ENCODE peak calls at places on chromosomes 4 and X, in ten cellular contexts. One of them, this sample, is unnamed.

GRCh38 chrX:19907794-19908193 is 20.4 kb upstream of the SH3KBP1 start:
- DNase-seq in osteocyte: no peak
- DNase-seq in brain microvascular endothelial cell: no peak
- DNase-seq in fibroblast of lung: no peak
- DNase-seq in NB4: no peak
- DNase-seq in AG10803: no peak
- DNase-seq in IMR-90: no peak
- DNase-seq in glutamatergic neuron: no peak
- DNase-seq in hepatocyte: no peak
- DNase-seq in K562: no peak
- DNase-seq in this sample: no peak

GRCh38 chr4:41853973-41854372 is 81.3 kb upstream of the TMEM33 start:
- DNase-seq in hepatocyte: no peak
- DNase-seq in fibroblast of lung: no peak
- DNase-seq in osteocyte: no peak
- DNase-seq in IMR-90: no peak
- DNase-seq in brain microvascular endothelial cell: no peak
- DNase-seq in NB4: peak; percentile 43
- DNase-seq in glutamatergic neuron: no peak
- DNase-seq in K562: no peak
- DNase-seq in AG10803: no peak
- DNase-seq in this sample: no peak

GRCh38 chrX:129779747-129780146 is at the start of gene SASH3:
- DNase-seq in K562: no peak
- DNase-seq in NB4: peak; percentile 90
- DNase-seq in AG10803: no peak
- DNase-seq in fibroblast of lung: no peak
- DNase-seq in brain microvascular endothelial cell: no peak
- DNase-seq in IMR-90: no peak
- DNase-seq in hepatocyte: no peak
- DNase-seq in osteocyte: no peak
- DNase-seq in glutamatergic neuron: no peak
- DNase-seq in this sample: no peak

GRCh38 chr4:152503606-152504290 is 32.1 kb downstream of the FBXW7 start:
- DNase-seq in IMR-90: peak; percentile 6
- DNase-seq in hepatocyte: no peak
- DNase-seq in K562: no peak
- DNase-seq in AG10803: no peak
- DNase-seq in brain microvascular endothelial cell: no peak
- DNase-seq in osteocyte: no peak
- DNase-seq in fibroblast of lung: no peak
- DNase-seq in NB4: no peak
- DNase-seq in glutamatergic neuron: no peak
- DNase-seq in this sample: no peak

GRCh38 chr4:95428216-95429085 is 120.3 kb downstream of the UNC5C start:
- DNase-seq in glutamatergic neuron: no peak
- DNase-seq in fibroblast of lung: peak; percentile 9
- DNase-seq in IMR-90: no peak
- DNase-seq in brain microvascular endothelial cell: no peak
- DNase-seq in K562: no peak
- DNase-seq in NB4: no peak
- DNase-seq in hepatocyte: no peak
- DNase-seq in AG10803: no peak
- DNase-seq in osteocyte: no peak
- DNase-seq in this sample: no peak

GRCh38 chrX:132623307-132623706 is 134.5 kb upstream of the MBNL3 start:
- DNase-seq in fibroblast of lung: no peak
- DNase-seq in brain microvascular endothelial cell: no peak
- DNase-seq in NB4: no peak
- DNase-seq in hepatocyte: no peak
- DNase-seq in K562: no peak
- DNase-seq in osteocyte: no peak
- DNase-seq in IMR-90: no peak
- DNase-seq in glutamatergic neuron: no peak
- DNase-seq in AG10803: no peak
- DNase-seq in this sample: no peak

GRCh38 chr4:186904104-186904503 is 180.4 kb upstream of the FAT1 start:
- DNase-seq in osteocyte: no peak
- DNase-seq in hepatocyte: peak; percentile 16
- DNase-seq in glutamatergic neuron: no peak
- DNase-seq in NB4: no peak
- DNase-seq in IMR-90: peak; percentile 95
- DNase-seq in fibroblast of lung: peak; percentile 80
- DNase-seq in K562: no peak
- DNase-seq in AG10803: peak; percentile 88
- DNase-seq in brain microvascular endothelial cell: peak; percentile 77
- DNase-seq in this sample: peak; percentile 34

GRCh38 chrX:129695937-129696336 is 41.2 kb upstream of the APLN start:
- DNase-seq in NB4: no peak
- DNase-seq in K562: no peak
- DNase-seq in brain microvascular endothelial cell: no peak
- DNase-seq in hepatocyte: no peak
- DNase-seq in AG10803: no peak
- DNase-seq in fibroblast of lung: no peak
- DNase-seq in glutamatergic neuron: no peak
- DNase-seq in IMR-90: no peak
- DNase-seq in osteocyte: peak; percentile 44
- DNase-seq in this sample: no peak

GRCh38 chrX:21683910-21684309 is 25.8 kb upstream of the KLHL34 start:
- DNase-seq in glutamatergic neuron: no peak
- DNase-seq in AG10803: peak; percentile 73
- DNase-seq in fibroblast of lung: peak; percentile 87
- DNase-seq in K562: no peak
- DNase-seq in osteocyte: no peak
- DNase-seq in hepatocyte: no peak
- DNase-seq in brain microvascular endothelial cell: no peak
- DNase-seq in NB4: no peak
- DNase-seq in IMR-90: peak; percentile 74
- DNase-seq in this sample: no peak

DNA sequence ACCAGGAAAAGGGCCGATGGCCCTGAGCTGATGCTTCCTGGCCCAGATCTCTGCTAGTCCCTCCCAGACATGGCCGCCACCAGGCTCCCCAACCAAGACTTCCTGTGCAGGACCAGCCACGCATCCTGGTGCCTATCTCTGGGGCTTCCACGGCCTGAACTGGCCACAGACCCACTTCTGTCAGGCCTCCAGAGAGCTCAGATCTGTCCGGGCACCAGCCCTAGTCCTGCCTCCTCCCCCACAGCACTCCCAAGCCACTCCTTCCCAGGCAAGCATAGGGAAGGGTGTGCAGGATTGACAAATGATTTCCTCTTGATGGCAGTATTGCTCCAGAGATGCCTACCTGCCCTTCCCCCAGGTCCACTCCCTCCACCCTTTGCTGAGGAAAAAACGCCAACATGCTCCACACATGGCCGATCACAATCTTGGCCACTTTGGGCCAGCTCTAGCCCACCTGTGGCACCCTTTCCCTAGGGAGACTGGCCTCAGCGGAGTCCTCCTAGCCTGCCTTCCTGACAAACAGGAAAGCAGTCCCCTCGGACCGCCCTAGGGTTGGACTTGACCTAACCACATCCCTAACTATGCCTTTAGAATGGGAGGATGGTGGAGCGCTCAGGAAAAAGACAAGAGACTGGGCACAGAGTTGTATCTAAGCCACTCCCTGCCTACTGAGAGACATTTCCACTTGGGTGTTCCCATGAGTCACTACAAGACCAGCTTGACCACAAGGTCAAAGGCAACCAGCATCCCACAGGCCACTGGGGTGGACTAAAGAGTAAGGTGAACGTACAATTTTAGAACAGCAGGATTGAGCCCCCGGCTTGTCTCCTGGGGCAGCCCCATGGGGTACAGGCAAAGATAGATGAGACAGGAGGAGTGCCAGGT is 277.5 kb upstream of the AGTR2 start:
- DNase-seq in osteocyte: peak; percentile 74
- DNase-seq in AG10803: no peak
- DNase-seq in fibroblast of lung: peak; percentile 4
- DNase-seq in brain microvascular endothelial cell: peak; percentile 28
- DNase-seq in IMR-90: peak; percentile 54
- DNase-seq in hepatocyte: no peak
- DNase-seq in K562: peak; percentile 46
- DNase-seq in NB4: peak; percentile 52
- DNase-seq in glutamatergic neuron: peak; percentile 20
- DNase-seq in this sample: peak; percentile 36
- TF ChIP-seq CTCF in osteocyte: no peak
- TF ChIP-seq CTCF in AG10803: no peak
- TF ChIP-seq CTCF in fibroblast of lung: no peak
- TF ChIP-seq CTCF in brain microvascular endothelial cell: peak; percentile 12
- TF ChIP-seq CTCF in IMR-90: peak; percentile 53
- TF ChIP-seq CTCF in hepatocyte: no peak
- TF ChIP-seq CTCF in K562: peak; percentile 64
- TF ChIP-seq CTCF in NB4: no peak
- TF ChIP-seq CTCF in glutamatergic neuron: no peak
- TF ChIP-seq CTCF in this sample: peak; percentile 24

GRCh38 chrX:134603806-134604700 is 54.2 kb downstream of the PLAC1 start:
- DNase-seq in NB4: no peak
- DNase-seq in brain microvascular endothelial cell: peak; percentile 75
- DNase-seq in hepatocyte: no peak
- DNase-seq in fibroblast of lung: peak; percentile 93
- DNase-seq in IMR-90: peak; percentile 90
- DNase-seq in osteocyte: no peak
- DNase-seq in glutamatergic neuron: no peak
- DNase-seq in K562: no peak
- DNase-seq in AG10803: peak; percentile 96
- DNase-seq in this sample: peak; percentile 81

GRCh38 chrX:134602410-134602809 is 55.9 kb downstream of the PLAC1 start:
- DNase-seq in hepatocyte: no peak
- DNase-seq in glutamatergic neuron: no peak
- DNase-seq in brain microvascular endothelial cell: no peak
- DNase-seq in IMR-90: no peak
- DNase-seq in AG10803: no peak
- DNase-seq in K562: no peak
- DNase-seq in osteocyte: no peak
- DNase-seq in fibroblast of lung: no peak
- DNase-seq in NB4: no peak
- DNase-seq in this sample: no peak

GRCh38 chrX:134607523-134607922 is 50.7 kb downstream of the PLAC1 start:
- DNase-seq in AG10803: peak; percentile 36
- DNase-seq in osteocyte: no peak
- DNase-seq in glutamatergic neuron: no peak
- DNase-seq in fibroblast of lung: peak; percentile 59
- DNase-seq in NB4: no peak
- DNase-seq in hepatocyte: no peak
- DNase-seq in K562: no peak
- DNase-seq in brain microvascular endothelial cell: no peak
- DNase-seq in IMR-90: no peak
- DNase-seq in this sample: no peak

GRCh38 chrX:134604701-134605271 is 53.5 kb downstream of the PLAC1 start:
- DNase-seq in glutamatergic neuron: no peak
- DNase-seq in osteocyte: no peak
- DNase-seq in IMR-90: peak; percentile 42
- DNase-seq in NB4: no peak
- DNase-seq in hepatocyte: peak; percentile 27
- DNase-seq in AG10803: peak; percentile 47
- DNase-seq in fibroblast of lung: peak; percentile 61
- DNase-seq in brain microvascular endothelial cell: no peak
- DNase-seq in K562: no peak
- DNase-seq in this sample: no peak

DNA sequence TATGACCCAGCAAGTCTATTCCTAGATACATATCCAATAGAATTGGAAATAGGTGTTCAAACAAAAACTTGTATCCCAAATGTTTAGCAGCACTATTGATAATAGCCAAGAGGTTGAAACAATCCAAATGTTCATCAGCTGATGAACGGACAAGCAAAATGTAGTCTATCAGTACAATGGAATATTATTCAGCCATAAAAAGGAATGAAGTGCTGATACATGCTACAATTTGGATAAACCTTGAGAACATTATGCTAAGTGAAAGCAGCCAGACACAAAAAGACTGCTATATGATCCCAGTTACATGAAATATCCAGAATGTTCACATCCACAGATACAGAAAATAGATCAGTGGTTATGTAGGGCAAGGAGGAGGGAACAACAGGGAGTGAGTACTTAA is 50.1 kb downstream of the PLAC1 start:
- DNase-seq in glutamatergic neuron: no peak
- DNase-seq in AG10803: no peak
- DNase-seq in osteocyte: no peak
- DNase-seq in brain microvascular endothelial cell: no peak
- DNase-seq in IMR-90: no peak
- DNase-seq in hepatocyte: no peak
- DNase-seq in fibroblast of lung: no peak
- DNase-seq in NB4: no peak
- DNase-seq in K562: no peak
- DNase-seq in this sample: no peak
- TF ChIP-seq CTCF in glutamatergic neuron: no peak
- TF ChIP-seq CTCF in AG10803: no peak
- TF ChIP-seq CTCF in osteocyte: no peak
- TF ChIP-seq CTCF in brain microvascular endothelial cell: no peak
- TF ChIP-seq CTCF in IMR-90: no peak
- TF ChIP-seq CTCF in hepatocyte: no peak
- TF ChIP-seq CTCF in fibroblast of lung: no peak
- TF ChIP-seq CTCF in NB4: no peak
- TF ChIP-seq CTCF in K562: no peak
- TF ChIP-seq CTCF in this sample: no peak

GRCh38 chr4:183073838-183074145 is 25.3 kb upstream of the WWC2 start:
- DNase-seq in osteocyte: no peak
- DNase-seq in NB4: no peak
- DNase-seq in K562: no peak
- DNase-seq in fibroblast of lung: no peak
- DNase-seq in brain microvascular endothelial cell: no peak
- DNase-seq in hepatocyte: no peak
- DNase-seq in glutamatergic neuron: no peak
- DNase-seq in IMR-90: no peak
- DNase-seq in AG10803: no peak
- DNase-seq in this sample: no peak
- TF ChIP-seq CTCF in osteocyte: peak; percentile 5
- TF ChIP-seq CTCF in NB4: no peak
- TF ChIP-seq CTCF in K562: no peak
- TF ChIP-seq CTCF in fibroblast of lung: no peak
- TF ChIP-seq CTCF in brain microvascular endothelial cell: no peak
- TF ChIP-seq CTCF in hepatocyte: no peak
- TF ChIP-seq CTCF in glutamatergic neuron: peak; percentile 39
- TF ChIP-seq CTCF in IMR-90: no peak
- TF ChIP-seq CTCF in AG10803: no peak
- TF ChIP-seq CTCF in this sample: no peak

DNA sequence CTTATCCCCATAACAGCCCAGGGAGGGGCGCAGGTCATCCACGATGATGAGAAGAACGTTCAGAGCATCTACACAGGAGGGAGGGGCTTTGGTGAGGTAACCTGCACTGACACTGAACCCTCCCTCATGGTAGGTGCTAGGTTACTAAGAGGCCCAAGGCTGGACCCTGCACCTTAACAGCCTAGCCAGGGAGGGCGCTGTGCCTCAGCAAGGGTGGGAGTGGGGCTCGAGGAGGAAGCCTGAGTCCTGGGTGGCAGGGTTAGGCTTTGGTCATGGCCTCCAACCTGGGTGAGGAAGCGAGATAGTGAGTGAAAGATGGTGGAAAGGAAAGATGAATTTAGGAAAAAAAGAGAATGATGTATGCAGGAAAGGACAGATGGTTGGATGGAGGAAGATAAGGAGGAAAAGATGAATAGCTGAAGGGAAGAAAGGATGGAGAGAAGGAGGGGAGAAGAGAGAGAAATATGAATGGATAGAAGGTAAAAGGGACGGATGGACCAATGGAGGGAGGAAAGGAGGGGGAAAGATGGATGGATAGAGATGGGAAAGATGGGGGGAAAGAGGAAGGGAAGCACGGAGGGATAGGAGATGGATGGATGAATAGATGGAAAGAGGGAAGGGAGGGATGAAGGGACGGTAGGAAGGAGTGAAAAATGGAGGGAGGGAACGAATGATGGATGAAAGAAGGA is 736 bp downstream of the IDS start:
- DNase-seq in AG10803: peak; percentile 12
- DNase-seq in fibroblast of lung: no peak
- DNase-seq in osteocyte: no peak
- DNase-seq in NB4: peak; percentile 39
- DNase-seq in K562: peak; percentile 37
- DNase-seq in IMR-90: no peak
- DNase-seq in glutamatergic neuron: peak; percentile 76
- DNase-seq in hepatocyte: peak; percentile 41
- DNase-seq in brain microvascular endothelial cell: no peak
- DNase-seq in this sample: no peak
- TF ChIP-seq CTCF in AG10803: peak; percentile 33
- TF ChIP-seq CTCF in fibroblast of lung: no peak
- TF ChIP-seq CTCF in osteocyte: no peak
- TF ChIP-seq CTCF in NB4: peak; percentile 12
- TF ChIP-seq CTCF in K562: peak; percentile 49
- TF ChIP-seq CTCF in IMR-90: peak; percentile 31
- TF ChIP-seq CTCF in glutamatergic neuron: peak; percentile 37
- TF ChIP-seq CTCF in hepatocyte: peak; percentile 25
- TF ChIP-seq CTCF in brain microvascular endothelial cell: peak; percentile 47
- TF ChIP-seq CTCF in this sample: peak; percentile 39